ENCODE peak calls at places on chromosomes 16 and 17, in six cellular contexts. W is ovary, H is hepatocyte, G is pancreas, Y is GM23248, C is small intestine. P is an unnamed sample. For H3K27me3 and H3K4me1, the result is how much of the 10 kb centered on the place peaks cover.

GRCh38 chr17:41863074-41863843 is 2.0 kb downstream of the KLHL11 start:
- DNase-seq in G (no peak), W (no peak), H (no peak), C (no peak), Y (no peak), P (no peak)

GRCh38 chr17:62720126-62720850 is 87.8 kb downstream of the MARCHF10 start:
- DNase-seq in Y (no peak), C (no peak), G (no peak), H (no peak), W (no peak), P (no peak)

GRCh38 chr17:77374170-77374936 is 233.6 kb downstream of the SEC14L1 start:
- DNase-seq in H (peak), Y (peak), C (peak), G (peak), W (peak), P (peak)

GRCh38 chr16:2838928-2839327 is 8.8 kb downstream of the ZG16B start:
- DNase-seq in G (peak), H (peak), C (peak), Y (peak), W (no peak), P (peak)

GRCh38 chr16:75502916-75503605 is 7.8 kb upstream of the CHST6 start:
- DNase-seq in C (no peak), W (no peak), G (no peak), H (no peak), Y (no peak), P (no peak)

GRCh38 chr17:77889866-77890760 is 68.4 kb upstream of the TNRC6C start:
- DNase-seq in G (no peak), C (no peak), Y (no peak), W (no peak), H (no peak), P (no peak)

GRCh38 chr16:8866118-8866883 is 2.5 kb downstream of the CARHSP1 start:
- DNase-seq in Y (peak), C (peak), W (peak), G (peak), H (peak), P (peak)

GRCh38 chr16:27400751-27401620 is 988 bp upstream of the IL21R start:
- DNase-seq in H (no peak), W (no peak), Y (peak), G (no peak), C (no peak), P (no peak)

GRCh38 chr17:21530841-21531240 is 154.7 kb downstream of the KCNJ12 start:
- DNase-seq in Y (no peak), C (no peak), H (no peak), W (no peak), G (no peak), P (no peak)

GRCh38 chr16:71484006-71484893 is 4.9 kb downstream of the ZNF19 start:
- DNase-seq in H (peak), G (peak), C (peak), W (peak), Y (peak), P (peak)

GRCh38 chr17:1997146-1997586 is 28.0 kb downstream of the RTN4RL1 start:
- DNase-seq in C (peak), W (no peak), Y (no peak), H (peak), G (peak), P (no peak)

GRCh38 chr17:36072431-36073121 is 8.5 kb downstream of the CCL18 start:
- DNase-seq in H (peak), C (peak), W (no peak), Y (peak), G (peak), P (peak)

GRCh38 chr16:88638323-88639230 is at the start of gene IL17C:
- DNase-seq in W (no peak), G (peak), Y (no peak), H (no peak), C (peak), P (no peak)

GRCh38 chr17:81371910-81372760 is 23.1 kb upstream of the BAHCC1 start:
- DNase-seq in C (peak), G (no peak), W (no peak), H (peak), Y (peak), P (peak)

GRCh38 chr16:53434436-53435065 is at the start of gene RBL2:
- DNase-seq in H (peak), Y (peak), W (peak), C (peak), G (peak), P (peak)

GRCh38 chr17:41666336-41666680 is 22.4 kb upstream of the EIF1 start:
- DNase-seq in Y (peak), C (peak), H (peak), G (peak), W (no peak), P (peak)

GRCh38 chr16:55698331-55698730 is 42.5 kb downstream of the SLC6A2 start:
- DNase-seq in C (no peak), G (no peak), Y (no peak), W (no peak), H (no peak), P (no peak)

GRCh38 chr17:49926886-49927285 is 42.1 kb upstream of the DLX4 start:
- DNase-seq in G (peak), C (no peak), H (no peak), W (no peak), Y (peak), P (no peak)

GRCh38 chr17:78278139-78278741 is 46.8 kb downstream of the TMEM235 start:
- DNase-seq in Y (no peak), W (no peak), C (peak), G (no peak), H (peak), P (peak)

GRCh38 chr17:33871720-33872535 is 383.2 kb upstream of the CCL2 start:
- DNase-seq in W (no peak), C (no peak), G (no peak), Y (peak), H (peak), P (no peak)

GRCh38 chr16:67068212-67068753 is 39.3 kb downstream of the CBFB start:
- DNase-seq in G (no peak), C (no peak), Y (peak), W (no peak), H (no peak), P (no peak)

GRCh38 chr17:34006126-34006525 is 249.0 kb upstream of the CCL2 start:
- DNase-seq in C (no peak), W (no peak), Y (no peak), G (no peak), H (no peak), P (no peak)

GRCh38 chr17:61408151-61409041 is 8.8 kb downstream of the TBX2 start:
- DNase-seq in Y (no peak), C (no peak), H (no peak), G (no peak), W (peak), P (no peak)

GRCh38 chr17:77746391-77746790 is 212.1 kb upstream of the TNRC6C start:
- DNase-seq in G (no peak), C (no peak), Y (no peak), W (no peak), H (no peak), P (no peak)

GRCh38 chr17:69147460-69147859 is 5.8 kb upstream of the ABCA6 start:
- DNase-seq in C (no peak), W (no peak), H (no peak), G (no peak), Y (no peak), P (no peak)

GRCh38 chr17:38915639-38915995 is 9.8 kb upstream of the LASP1NB start:
- DNase-seq in W (peak), Y (no peak), G (no peak), C (no peak), H (no peak), P (no peak)

GRCh38 chr16:11256657-11257130 is 690 bp upstream of the SOCS1 start:
- DNase-seq in G (peak), Y (peak), H (peak), W (no peak), C (peak), P (no peak)

GRCh38 chr16:53100889-53101288 is 46.1 kb downstream of the CHD9 start:
- DNase-seq in W (no peak), G (no peak), Y (no peak), C (no peak), H (no peak), P (no peak)

GRCh38 chr16:56632160-56632847 is at the start of gene MT1M:
- DNase-seq in H (peak), Y (peak), G (peak), W (peak), C (peak), P (no peak)

GRCh38 chr17:78562734-78563133 is 14.5 kb downstream of the DNAH17 start:
- DNase-seq in G (no peak), C (no peak), Y (no peak), H (no peak), W (no peak), P (no peak)

GRCh38 chr16:29825145-29826044 is 5.1 kb downstream of the MVP start:
- DNase-seq in C (peak), H (no peak), W (peak), G (peak), Y (peak), P (peak)

GRCh38 chr16:19851476-19851875 is 33.2 kb downstream of the GPRC5B start:
- DNase-seq in Y (no peak), C (no peak), H (no peak), W (no peak), G (no peak), P (no peak)

GRCh38 chr16:1337486-1337885 is 4.0 kb downstream of the BAIAP3 start:
- DNase-seq in C (no peak), G (no peak), H (no peak), Y (no peak), W (no peak), P (peak)

GRCh38 chr17:41707803-41708669 is 4.1 kb upstream of the GAST start:
- DNase-seq in H (no peak), C (no peak), Y (no peak), G (no peak), W (no peak), P (no peak)

GRCh38 chr17:16349461-16349860 is 3.8 kb downstream of the CENPV start:
- DNase-seq in G (no peak), H (no peak), W (no peak), Y (no peak), C (no peak), P (no peak)

GRCh38 chr17:6374761-6375312 is 60.1 kb downstream of the AIPL1 start:
- DNase-seq in Y (peak), C (no peak), G (no peak), W (no peak), H (peak), P (peak)

GRCh38 chr17:73782641-73783381 is 138.6 kb upstream of the SDK2 start:
- DNase-seq in Y (no peak), H (no peak), W (no peak), C (no peak), G (no peak), P (no peak)

GRCh38 chr17:57482657-57483056 is 226.3 kb downstream of the MSI2 start:
- DNase-seq in W (no peak), Y (peak), C (no peak), G (no peak), H (no peak), P (no peak)

GRCh38 chr17:57485916-57486315 is 229.6 kb downstream of the MSI2 start:
- DNase-seq in H (no peak), C (no peak), G (no peak), W (no peak), Y (no peak), P (no peak)

GRCh38 chr17:57485566-57485865 is 229.2 kb downstream of the MSI2 start:
- DNase-seq in Y (no peak), H (no peak), W (no peak), C (no peak), G (no peak), P (no peak)

GRCh38 chr17:57484826-57485565 is 228.7 kb downstream of the MSI2 start:
- DNase-seq in G (no peak), C (no peak), W (no peak), H (no peak), Y (no peak), P (no peak)

GRCh38 chr17:57484081-57484666 is 227.9 kb downstream of the MSI2 start:
- DNase-seq in W (no peak), H (no peak), Y (peak), G (no peak), C (no peak), P (no peak)
- H3K27me3 ChIP-seq in W (under half), H (under half), Y (under half), G (under half), C (under half), P (under half)

DNA sequence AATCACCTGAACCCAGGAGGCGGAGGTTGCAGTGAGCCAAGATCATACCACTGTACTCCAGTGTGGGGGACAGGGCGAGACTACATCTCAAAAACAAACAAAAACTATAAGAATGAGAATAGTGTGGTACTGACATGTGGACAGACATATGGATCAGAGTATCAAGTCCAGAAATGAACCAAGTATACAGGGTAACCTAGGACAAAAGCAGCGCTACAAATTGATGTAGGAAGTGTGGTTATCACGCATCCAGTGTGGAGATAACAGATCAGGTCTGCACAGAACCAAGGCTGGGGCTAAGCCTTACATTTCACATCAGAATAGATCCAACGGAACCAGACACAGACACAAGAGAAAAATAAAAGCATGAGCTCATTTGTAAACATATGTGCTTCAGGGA is 23.0 kb upstream of the C16orf95 start:
- DNase-seq in Y (no peak), G (no peak), W (no peak), H (no peak), C (no peak), P (no peak)
- H3K4me3 ChIP-seq in Y (no peak), G (no peak), W (no peak), H (no peak), C (no peak), P (no peak)

DNA sequence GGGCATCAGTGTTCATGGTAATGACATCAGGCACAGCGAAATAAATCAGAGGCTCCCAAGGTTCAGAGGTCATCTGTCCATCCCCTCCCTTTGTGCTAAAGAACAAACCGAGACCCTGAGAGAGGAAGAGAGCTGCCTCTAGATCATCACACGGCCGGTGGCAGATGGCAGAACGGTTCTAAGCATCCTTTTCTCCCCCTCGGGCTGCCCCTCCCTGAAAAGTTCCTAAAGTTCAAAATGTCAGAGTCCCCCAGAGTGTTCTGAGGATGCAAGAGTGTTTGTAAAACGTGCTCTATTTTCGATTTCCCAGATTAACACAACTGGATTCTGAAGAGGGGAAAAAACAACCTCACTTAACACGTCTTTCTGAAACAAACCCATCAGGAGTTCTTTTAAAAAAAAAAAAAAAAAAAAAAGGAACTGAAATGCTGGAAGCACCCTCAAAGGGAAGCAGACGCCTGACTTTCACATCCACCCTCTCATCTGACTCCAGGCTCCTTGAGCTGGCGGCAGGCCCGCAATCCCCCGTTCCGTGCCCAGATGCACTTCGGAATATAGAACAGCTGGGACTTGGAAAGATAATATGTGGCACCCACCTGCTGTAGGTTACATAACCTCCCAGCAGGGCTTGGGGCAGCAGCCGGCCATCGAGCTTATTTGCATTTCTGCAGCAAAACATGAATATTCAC is 115.5 kb upstream of the SMURF2 start:
- DNase-seq in G (peak), C (peak), H (no peak), W (no peak), Y (no peak), P (peak)
- H3K4me1 ChIP-seq in G (under half), C (under half), H (under half), W (under half), Y (under half), P (under half)

GRCh38 chr17:7582401-7583252 is 1.0 kb upstream of the MPDU1 start:
- DNase-seq in W (peak), C (no peak), Y (no peak), G (peak), H (no peak), P (no peak)
- H3K27me3 ChIP-seq in W (under half), C (under half), Y (under half), G (under half), H (under half), P (under half)

DNA sequence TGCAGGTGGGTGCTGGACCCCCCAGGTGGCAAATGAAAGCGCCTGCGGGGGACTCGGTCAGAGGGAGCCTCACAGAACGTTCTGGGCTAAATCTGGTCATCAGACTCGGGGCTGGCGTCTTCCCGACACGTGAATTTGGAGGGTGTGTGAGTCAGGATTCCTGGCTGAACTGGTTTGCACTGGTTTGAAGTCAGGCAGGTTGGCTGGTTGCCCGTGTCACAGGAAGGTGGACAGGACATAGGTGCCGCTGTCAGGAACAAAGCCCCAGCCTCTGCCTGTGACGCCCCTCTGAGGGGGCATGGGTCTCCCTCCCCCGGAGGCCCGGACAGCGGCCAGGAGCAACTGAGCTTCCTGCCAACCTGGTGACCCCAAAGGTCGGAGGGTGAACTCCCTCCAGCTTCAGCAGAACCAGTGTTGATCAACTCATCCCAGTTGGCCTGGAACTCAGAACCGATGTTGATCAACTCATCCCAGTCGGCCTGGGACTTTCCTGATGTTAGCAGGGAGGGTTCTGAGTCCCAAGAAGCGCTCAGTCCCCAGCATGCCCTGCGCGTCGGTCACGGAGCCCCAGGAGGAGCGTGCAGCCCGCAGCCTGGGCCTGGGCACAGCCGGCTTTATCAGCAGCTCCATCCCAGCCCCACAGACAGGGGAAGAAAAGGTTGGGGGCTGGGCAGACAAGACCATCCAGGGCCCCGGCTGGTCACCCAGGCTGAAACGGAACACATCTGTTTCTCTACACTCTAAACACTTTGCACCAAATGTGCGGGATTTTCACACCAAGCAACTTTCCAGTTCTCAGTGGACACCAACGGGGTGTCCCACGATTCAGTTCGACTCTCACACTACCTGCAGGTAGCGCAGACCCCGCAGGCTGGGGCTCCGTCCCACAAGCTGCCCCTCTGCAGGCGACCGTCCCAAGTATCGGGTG is 14.4 kb upstream of the METRNL start:
- DNase-seq in G (peak), Y (no peak), H (no peak), W (peak), C (peak), P (no peak)
- H3K4me3 ChIP-seq in G (no peak), Y (no peak), H (no peak), W (no peak), C (no peak), P (no peak)

GRCh38 chr17:28548417-28549130 is 3.9 kb downstream of the UNC119 start:
- DNase-seq in W (no peak), C (no peak), H (no peak), G (no peak), Y (no peak), P (no peak)

GRCh38 chr17:28547623-28548416 is 4.6 kb downstream of the UNC119 start:
- DNase-seq in C (peak), H (peak), W (peak), Y (peak), G (peak), P (peak)

GRCh38 chr17:28545787-28546415 is 6.5 kb downstream of the UNC119 start:
- DNase-seq in G (no peak), W (no peak), Y (no peak), C (no peak), H (no peak), P (no peak)

GRCh38 chr17:28545141-28545503 is 7.3 kb downstream of the UNC119 start:
- DNase-seq in C (no peak), H (no peak), Y (no peak), G (no peak), W (no peak), P (no peak)

GRCh38 chr17:28547096-28547622 is 5.3 kb downstream of the UNC119 start:
- DNase-seq in C (no peak), H (no peak), G (no peak), W (no peak), Y (no peak), P (no peak)
- H3K4me1 ChIP-seq in C (under half), H (under half), G (under half), W (under half), Y (under half), P (under half)

P was measured in SJCRH30.